ENCODE peak calls at places on chromosomes 6 and 20, in six cellular contexts. L is activated T-helper 2 cell treated with anti-CD3 and anti-CD28 coated beads, Interferon-gamma antibody, Interleukin-2, Interleukin-4, amounts not matched to agents 10 μg/mL and 5 μg/mL and 100 μg/mL, durations not matched to agents 14 hours and 24 hours and 36 hours; I is activated gamma-delta T cell treated with anti-CD3 and anti-CD28 coated beads, Interleukin-2, amount 50 U/mL, for 16 hours; U is left colon; M is ACHN; J is right lobe of liver. X is an unnamed sample.

GRCh38 chr6:81929828-81930227 is 177.3 kb upstream of the TENT5A start:
- DNase-seq in L (no peak), I (no peak), U (no peak), M (no peak), J (no peak), X (no peak)

GRCh38 chr6:41694815-41695536 is 40.4 kb downstream of the TFEB start:
- DNase-seq in L (no peak), I (no peak), U (no peak), M (no peak), J (no peak), X (no peak)

GRCh38 chr6:14121936-14122344 is 4.4 kb downstream of the CD83 start:
- DNase-seq in L (no peak), I (no peak), U (no peak), M (no peak), J (no peak), X (no peak)

GRCh38 chr6:650098-650497 is 6.8 kb downstream of the HUS1B start:
- DNase-seq in L (no peak), I (no peak), U (no peak), M (no peak), J (no peak), X (no peak)

GRCh38 chr20:15759546-15760216 is 813.6 kb downstream of the KIF16B start:
- DNase-seq in L (no peak), I (no peak), U (no peak), M (no peak), J (no peak), X (peak)

GRCh38 chr20:2693996-2694471 is 1.5 kb downstream of the EBF4 start:
- DNase-seq in L (no peak), I (no peak), U (no peak), M (no peak), J (no peak), X (no peak)

GRCh38 chr6:116497089-116497676 is 14.3 kb upstream of the CALHM5 start:
- DNase-seq in L (no peak), I (no peak), U (no peak), M (no peak), J (no peak), X (no peak)

GRCh38 chr20:58651823-58652605 is 931 bp downstream of the STX16 start:
- DNase-seq in L (peak), I (peak), U (peak), M (peak), J (peak), X (peak)

GRCh38 chr20:50193851-50194830 is 3.5 kb downstream of the CEBPB start:
- DNase-seq in L (no peak), I (no peak), U (no peak), M (no peak), J (peak), X (peak)

GRCh38 chr6:25942561-25943147 is 12.2 kb upstream of the SLC17A2 start:
- DNase-seq in L (no peak), I (no peak), U (no peak), M (peak), J (no peak), X (peak)

GRCh38 chr6:37695857-37696219 is 1.8 kb downstream of the MDGA1 start:
- DNase-seq in L (no peak), I (no peak), U (no peak), M (no peak), J (no peak), X (no peak)

GRCh38 chr20:2899243-2899642 is 26.0 kb downstream of the PTPRA start:
- DNase-seq in L (no peak), I (no peak), U (no peak), M (no peak), J (no peak), X (no peak)

GRCh38 chr6:78808933-78809332 is 58.4 kb upstream of the IRAK1BP1 start:
- DNase-seq in L (no peak), I (no peak), U (no peak), M (no peak), J (no peak), X (no peak)

GRCh38 chr20:16476032-16476431 is 97.2 kb downstream of the KIF16B start:
- DNase-seq in L (no peak), I (no peak), U (no peak), M (peak), J (no peak), X (peak)

GRCh38 chr6:160755168-160755567 is 53.1 kb downstream of the PLG start:
- DNase-seq in L (no peak), I (no peak), U (no peak), M (no peak), J (no peak), X (no peak)